ENCODE peak calls at places on chromosomes 2 and 18, in six cellular contexts. X is tibial artery, J is foreskin keratinocyte, H is A673, B is AG09309, C is heart right ventricle. W is an unnamed sample.

GRCh38 chr2:84959045-84959493 is 11.9 kb upstream of the KCMF1 start:
- DNase-seq in X (no peak), J (peak), H (no peak), B (no peak), C (no peak), W (no peak)

GRCh38 chr18:79737426-79737825 is 57.8 kb downstream of the CTDP1 start:
- DNase-seq in X (no peak), J (no peak), H (no peak), B (no peak), C (no peak), W (no peak)

GRCh38 chr2:69119541-69119940 is 106.6 kb downstream of the ANTXR1 start:
- DNase-seq in X (no peak), J (no peak), H (no peak), B (no peak), C (no peak), W (no peak)

GRCh38 chr18:74940856-74941255 is 268.1 kb downstream of the PTGR3 start:
- DNase-seq in X (no peak), J (no peak), H (no peak), B (no peak), C (no peak), W (no peak)

GRCh38 chr2:120768112-120769048 is 32.7 kb downstream of the GLI2 start:
- DNase-seq in X (peak), J (no peak), H (no peak), B (no peak), C (no peak), W (no peak)

GRCh38 chr2:241321033-241321432 is 5.3 kb downstream of the SEPTIN2 start:
- DNase-seq in X (no peak), J (no peak), H (no peak), B (no peak), C (no peak), W (no peak)

GRCh38 chr2:220194630-220195029 is 567.2 kb downstream of the SLC4A3 start:
- DNase-seq in X (no peak), J (no peak), H (no peak), B (no peak), C (no peak), W (no peak)

GRCh38 chr18:58158008-58158407 is 114.0 kb downstream of the NEDD4L start:
- DNase-seq in X (no peak), J (no peak), H (no peak), B (no peak), C (no peak), W (no peak)

GRCh38 chr18:31973929-31974546 is 31.1 kb upstream of the TRAPPC8 start:
- DNase-seq in X (no peak), J (no peak), H (no peak), B (no peak), C (no peak), W (no peak)

GRCh38 chr2:53949457-53949856 is 21.3 kb downstream of the PSME4 start:
- DNase-seq in X (no peak), J (no peak), H (no peak), B (no peak), C (no peak), W (no peak)

GRCh38 chr2:67516899-67517530 is 119.9 kb downstream of the ETAA1 start:
- DNase-seq in X (no peak), J (no peak), H (no peak), B (peak), C (no peak), W (no peak)

DNA sequence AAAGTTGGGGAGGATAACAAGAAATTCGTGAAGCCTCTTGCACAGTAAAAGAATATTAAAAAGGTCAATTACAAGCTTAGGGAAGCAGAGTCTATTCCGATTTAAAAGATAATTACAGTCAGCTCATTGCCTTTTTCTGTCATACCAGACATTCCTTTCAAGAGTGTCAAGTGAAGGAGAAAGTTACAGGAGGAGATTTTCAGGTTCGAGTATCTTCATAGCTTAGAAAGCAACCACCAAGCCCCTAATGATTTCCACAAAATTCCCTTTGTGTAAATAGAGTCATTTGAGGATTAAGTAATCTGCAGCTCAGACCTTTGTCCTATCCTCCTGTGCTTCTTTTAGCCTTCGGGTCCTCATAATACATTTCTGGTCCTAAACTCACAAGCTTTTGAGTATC is 414.9 kb downstream of the CDH2 start:
- DNase-seq in X (no peak), J (no peak), H (no peak), B (no peak), C (no peak), W (no peak)
- TF ChIP-seq CTCF in X (no peak), J (no peak), H (no peak), B (no peak), C (no peak), W (no peak)

GRCh38 chr18:39966275-39966674 is 1988.8 kb upstream of the PIK3C3 start:
- DNase-seq in X (no peak), J (no peak), H (peak), B (no peak), C (no peak), W (no peak)
- TF ChIP-seq CTCF in X (no peak), J (peak), H (peak), B (no peak), C (no peak), W (no peak)

GRCh38 chr2:8548065-8548870 is 133.6 kb upstream of the ID2 start:
- DNase-seq in X (no peak), J (no peak), H (no peak), B (no peak), C (no peak), W (peak)
- TF ChIP-seq CTCF in X (no peak), J (no peak), H (no peak), B (no peak), C (no peak), W (no peak)

GRCh38 chr18:26646897-26647296 is 98.5 kb upstream of the KCTD1 start:
- DNase-seq in X (no peak), J (peak), H (no peak), B (no peak), C (no peak), W (no peak)
- TF ChIP-seq CTCF in X (no peak), J (no peak), H (no peak), B (no peak), C (no peak), W (no peak)

DNA sequence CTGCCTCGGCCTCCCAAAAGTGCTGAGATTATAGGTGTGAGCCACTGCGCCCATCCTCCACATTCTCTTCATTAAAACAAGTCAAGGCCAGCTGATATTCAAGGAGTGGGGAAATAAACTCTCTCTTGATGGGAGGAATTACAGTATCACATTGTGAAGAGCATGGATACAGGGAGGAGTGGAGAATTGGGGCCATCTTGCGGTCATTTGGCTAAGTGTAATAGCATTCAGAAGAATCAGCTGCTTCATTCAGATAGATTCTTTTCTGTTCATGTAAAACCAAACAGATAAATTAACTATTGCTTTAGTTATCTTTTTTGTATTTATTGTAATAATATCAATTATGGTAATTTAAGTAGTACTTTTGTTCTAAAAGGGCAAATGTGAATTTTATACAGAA is 156.3 kb downstream of the UBR3 start:
- DNase-seq in X (no peak), J (no peak), H (no peak), B (no peak), C (no peak), W (no peak)
- TF ChIP-seq CTCF in X (no peak), J (no peak), H (no peak), B (peak), C (no peak), W (no peak)

DNA sequence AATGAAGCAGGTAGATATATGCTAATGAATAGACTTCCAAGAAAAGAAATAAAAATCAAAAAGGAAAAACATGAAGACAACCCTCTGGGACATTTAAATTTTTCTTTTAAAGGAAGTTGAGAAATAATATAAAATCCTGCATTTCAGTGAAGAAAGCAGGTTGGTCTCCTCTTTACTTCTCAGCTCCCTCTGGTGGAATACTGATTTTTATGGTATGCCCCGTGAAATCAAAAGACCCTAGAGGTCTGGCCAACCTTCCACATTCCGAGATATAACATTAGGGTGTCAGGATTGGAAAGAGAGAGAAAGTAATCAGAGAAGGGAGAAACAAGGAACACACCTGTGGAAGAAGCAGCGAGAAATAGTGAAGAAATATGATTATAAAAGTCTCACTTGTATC is 72.7 kb downstream of the DNER start:
- DNase-seq in X (no peak), J (no peak), H (no peak), B (no peak), C (no peak), W (no peak)
- TF ChIP-seq CTCF in X (no peak), J (peak), H (peak), B (no peak), C (no peak), W (no peak)

DNA sequence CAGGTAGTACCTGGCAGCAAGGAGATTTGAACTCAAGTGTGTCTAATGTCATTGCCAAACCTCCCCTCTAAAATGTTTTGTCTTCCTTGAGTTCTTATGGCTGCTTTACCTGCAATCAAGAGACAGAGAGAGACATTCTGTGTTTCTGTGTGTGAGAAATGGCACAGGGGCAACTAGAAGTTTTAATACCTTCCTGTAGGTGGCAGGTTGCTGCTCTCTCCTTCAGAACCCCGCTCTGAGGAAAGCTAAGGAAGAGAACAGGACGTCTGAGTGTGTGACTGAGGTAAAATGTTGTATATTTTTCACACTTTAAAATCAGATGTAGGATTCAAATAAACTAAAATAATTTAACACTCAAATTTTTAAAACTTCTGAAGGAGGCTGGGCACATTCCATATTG is 19.2 kb downstream of the DTNA start:
- DNase-seq in X (no peak), J (no peak), H (peak), B (no peak), C (no peak), W (peak)
- TF ChIP-seq CTCF in X (peak), J (peak), H (peak), B (peak), C (peak), W (peak)

W was measured in activated CD8-positive, alpha-beta T cell treated with anti-CD3 and anti-CD28 coated beads for 36 hours.